ENCODE peak calls at places on chromosomes 12 and 14, in four cellular contexts. H is K562, C is upper lobe of left lung, V is uterus. X is an unnamed sample.

GRCh38 chr12:124720019-124720686 is 143.5 kb downstream of the SCARB1 start:
- DNase-seq in C (no peak), H (no peak), V (peak; percentile 76), X (peak; percentile 59)

GRCh38 chr12:76311796-76312195 is 36.4 kb downstream of the BBS10 start:
- DNase-seq in C (no peak), H (no peak), V (no peak), X (no peak)

GRCh38 chr12:63968685-63969084 is 124.2 kb downstream of the SRGAP1 start:
- DNase-seq in V (no peak), C (no peak), H (no peak), X (no peak)

GRCh38 chr12:62692884-62693283 is 226.3 kb downstream of the MON2 start:
- DNase-seq in C (no peak), H (no peak), V (no peak), X (no peak)

GRCh38 chr14:52840916-52841315 is 49.5 kb upstream of the GNPNAT1 start:
- DNase-seq in C (no peak), H (no peak), V (no peak), X (peak; percentile 25)

GRCh38 chr12:104494137-104494815 is 37.5 kb downstream of the CHST11 start:
- DNase-seq in H (peak; percentile 51), V (no peak), C (no peak), X (no peak)

GRCh38 chr12:52543985-52544888 is 8.7 kb downstream of the KRT71 start:
- DNase-seq in H (peak; percentile 23), V (no peak), C (no peak), X (no peak)

GRCh38 chr12:26701604-26702215 is 131.3 kb downstream of the ITPR2 start:
- DNase-seq in V (no peak), C (no peak), H (peak; percentile 14), X (no peak)

GRCh38 chr12:129467289-129467688 is 436.5 kb downstream of the TMEM132D start:
- DNase-seq in V (no peak), H (peak; percentile 61), C (no peak), X (no peak)

GRCh38 chr12:118052324-118053070 is 8.5 kb downstream of the WSB2 start:
- DNase-seq in H (no peak), V (peak; percentile 60), C (peak; percentile 59), X (peak; percentile 84)

GRCh38 chr12:101793401-101793800 is 37.4 kb downstream of the GNPTAB start:
- DNase-seq in H (peak; percentile 19), V (no peak), C (no peak), X (peak; percentile 34)

GRCh38 chr12:12534975-12535374 is 27.7 kb downstream of the DUSP16 start:
- DNase-seq in V (no peak), H (no peak), C (no peak), X (no peak)

GRCh38 chr12:25701290-25701689 is 148.2 kb upstream of the LMNTD1 start:
- DNase-seq in H (no peak), V (no peak), C (no peak), X (peak; percentile 13)

GRCh38 chr12:64625243-64626077 is 15.2 kb downstream of the RASSF3 start:
- DNase-seq in H (peak; percentile 26), C (no peak), V (peak; percentile 86), X (no peak)

GRCh38 chr14:57749267-57749666 is 116.6 kb downstream of the SLC35F4 start:
- DNase-seq in H (no peak), C (no peak), V (no peak), X (no peak)

GRCh38 chr14:75042040-75042439 is 9.2 kb downstream of the MLH3 start:
- DNase-seq in V (no peak), H (no peak), C (no peak), X (no peak)

GRCh38 chr12:57005980-57006808 is at the start of gene ZBTB39:
- DNase-seq in H (peak; percentile 96), V (peak; percentile 31), C (peak; percentile 94), X (peak; percentile 68)
- TF ChIP-seq POLR2A in H (peak; percentile 45), V (peak; percentile 39), C (no peak), X (peak; percentile 74)

DNA sequence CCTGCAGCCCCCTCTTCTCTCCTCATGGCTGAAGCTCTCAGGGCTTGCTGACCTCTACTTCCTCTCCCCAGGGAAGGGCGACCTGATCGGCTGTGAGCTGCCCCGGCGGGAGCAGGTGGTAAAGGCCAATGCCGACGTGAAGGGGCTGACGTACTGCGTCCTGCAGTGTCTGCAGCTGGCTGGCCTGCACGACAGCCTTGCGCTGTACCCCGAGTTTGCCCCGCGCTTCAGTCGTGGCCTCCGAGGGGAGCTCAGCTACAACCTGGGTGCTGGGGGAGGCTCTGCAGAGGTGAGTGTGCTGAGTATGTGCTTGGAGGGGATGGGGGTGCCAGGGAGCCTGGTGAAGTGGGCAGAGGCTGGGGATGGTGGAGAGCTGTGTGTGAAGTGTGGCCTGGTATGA is 13.7 kb downstream of the MCRS1 start:
- DNase-seq in C (peak; percentile 68), V (no peak), H (no peak), X (no peak)
- TF ChIP-seq POLR2A in C (no peak), V (no peak), H (no peak), X (no peak)

DNA sequence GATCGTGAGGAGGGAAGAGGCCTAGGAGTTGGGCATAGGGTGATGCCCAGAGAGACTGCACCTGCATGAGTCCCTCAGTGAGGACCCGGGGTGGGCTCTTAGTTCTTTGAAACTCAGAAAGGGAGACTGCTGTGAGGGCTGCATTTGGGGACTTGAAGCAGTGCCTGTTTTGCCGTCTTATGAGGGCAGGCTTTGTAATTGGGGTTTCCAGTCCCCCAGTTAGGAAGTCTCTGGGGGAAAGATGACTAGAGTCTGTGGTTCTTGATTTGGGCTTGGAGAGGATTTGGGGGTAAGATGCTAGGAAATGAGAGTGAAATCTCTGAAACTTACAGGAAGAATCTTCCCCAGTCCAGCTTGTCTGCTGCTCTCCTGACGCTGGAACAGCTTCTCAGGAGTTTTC is 99.6 kb downstream of the ARF6 start:
- DNase-seq in C (no peak), V (no peak), H (no peak), X (no peak)
- TF ChIP-seq POLR2A in C (no peak), V (no peak), H (no peak), X (no peak)

GRCh38 chr14:34713681-34714319 is 593 bp downstream of the CFL2 start:
- DNase-seq in C (no peak), V (peak; percentile 61), H (peak; percentile 7), X (no peak)
- TF ChIP-seq POLR2A in C (no peak), V (peak; percentile 39), H (no peak), X (no peak)

DNA sequence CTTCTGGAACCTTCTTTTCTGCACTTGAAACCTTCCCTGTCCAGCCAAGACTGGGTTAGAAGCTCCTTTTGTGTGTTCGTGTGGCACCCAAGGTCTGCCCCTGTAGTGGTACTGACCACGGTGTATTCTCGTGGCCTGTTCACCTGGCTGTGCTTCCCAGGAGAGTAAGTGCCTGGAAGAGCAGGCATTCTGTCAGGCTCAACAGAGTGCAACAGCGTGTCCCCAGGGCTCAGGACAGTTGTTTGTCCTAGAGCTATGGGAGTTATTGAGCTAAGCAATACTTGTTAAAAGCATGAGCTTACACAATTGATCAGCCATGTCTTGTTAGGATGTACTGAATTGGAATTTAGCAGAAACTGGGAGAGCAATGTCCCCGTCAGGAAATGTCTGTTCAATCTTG is 12.9 kb upstream of the SLC38A2 start:
- DNase-seq in C (no peak), V (no peak), H (no peak), X (no peak)
- TF ChIP-seq POLR2A in C (no peak), V (no peak), H (no peak), X (no peak)

GRCh38 chr14:100238419-100239199 is at the start of gene YY1:
- DNase-seq in C (peak; percentile 100), V (peak; percentile 99), H (peak; percentile 88), X (peak; percentile 96)
- TF ChIP-seq POLR2A in C (peak; percentile 53), V (peak; percentile 91), H (peak; percentile 53), X (peak; percentile 57)

GRCh38 chr14:60758875-60759274 is 24.3 kb downstream of the MNAT1 start:
- DNase-seq in C (no peak), H (no peak), V (no peak), X (no peak)

GRCh38 chr14:60757617-60758016 is 23.1 kb downstream of the MNAT1 start:
- DNase-seq in C (no peak), V (no peak), H (no peak), X (no peak)

GRCh38 chr14:60756847-60757246 is 22.3 kb downstream of the MNAT1 start:
- DNase-seq in H (no peak), V (no peak), C (no peak), X (no peak)

GRCh38 chr14:60753264-60754126 is 18.9 kb downstream of the MNAT1 start:
- DNase-seq in C (no peak), H (no peak), V (no peak), X (no peak)
- TF ChIP-seq POLR2A in C (no peak), H (no peak), V (no peak), X (no peak)

DNA sequence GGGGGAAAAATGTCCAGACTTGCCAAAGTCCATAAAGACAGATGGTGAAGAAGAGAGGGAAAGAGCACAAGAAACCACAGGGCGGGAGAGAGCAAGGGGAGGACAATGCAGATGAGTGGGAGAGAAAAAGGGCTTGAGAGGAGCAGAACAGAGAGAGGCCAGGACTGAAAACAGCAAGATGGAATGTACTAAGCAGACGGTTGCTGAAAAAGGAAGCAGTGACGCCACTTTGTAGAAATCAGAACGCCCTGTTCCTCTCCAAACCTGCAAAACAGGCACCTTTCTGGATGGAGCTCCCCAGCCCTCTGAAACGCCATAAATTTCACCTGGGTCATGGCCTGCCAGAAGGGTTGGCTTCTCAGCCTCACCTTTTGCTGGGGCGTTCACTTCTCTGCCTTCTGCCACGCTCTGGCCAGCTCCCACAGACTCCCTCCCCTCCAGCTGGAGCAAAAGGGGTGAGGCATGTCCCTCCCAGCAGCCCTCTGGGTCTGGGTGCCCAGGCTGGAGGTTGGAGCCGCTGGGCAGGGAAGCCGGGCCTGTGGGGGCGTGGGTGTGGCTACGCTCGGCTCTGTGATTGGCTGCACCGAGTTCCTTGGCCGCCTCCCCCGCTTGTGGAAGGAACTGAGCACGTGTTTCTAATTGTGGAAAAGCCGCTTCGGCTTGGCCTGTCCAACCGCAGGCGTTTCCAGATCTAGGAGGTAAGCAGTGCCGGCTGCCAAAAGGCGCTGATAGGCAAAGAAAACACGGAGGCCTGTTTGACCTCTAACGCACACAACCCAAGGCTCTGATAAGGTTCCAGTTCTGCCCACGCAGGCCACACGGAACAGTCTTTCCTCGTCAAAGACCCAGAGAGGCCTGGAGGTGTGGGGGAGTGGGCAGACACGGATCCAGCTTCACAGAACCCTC is 29.3 kb downstream of the SLC7A8 start:
- DNase-seq in H (peak; percentile 98), C (peak; percentile 93), V (peak; percentile 97), X (no peak)
- TF ChIP-seq POLR2A in H (peak; percentile 45), C (peak; percentile 26), V (peak; percentile 33), X (no peak)

X was measured in H54.